ENCODE peak calls at places on chromosome 11, in five cellular contexts. One of them, this sample, is unnamed.

GRCh38 chr11:8719260-8720190 is 36.9 kb downstream of the RPL27A start:
- DNase-seq in fibroblast of the aortic adventitia: peak
- DNase-seq in HFF-Myc: peak
- DNase-seq in upper lobe of right lung: no peak
- DNase-seq in A549: peak
- DNase-seq in this sample: no peak

GRCh38 chr11:1112351-1113191 is 37.9 kb downstream of the MUC2 start:
- DNase-seq in fibroblast of the aortic adventitia: no peak
- DNase-seq in HFF-Myc: no peak
- DNase-seq in upper lobe of right lung: peak
- DNase-seq in A549: no peak
- DNase-seq in this sample: peak

GRCh38 chr11:26231252-26231661 is 100.7 kb upstream of the ANO3 start:
- DNase-seq in fibroblast of the aortic adventitia: peak
- DNase-seq in HFF-Myc: peak
- DNase-seq in upper lobe of right lung: no peak
- DNase-seq in A549: peak
- DNase-seq in this sample: no peak

GRCh38 chr11:75720639-75721038 is 3.0 kb downstream of the MOGAT2 start:
- DNase-seq in fibroblast of the aortic adventitia: no peak
- DNase-seq in HFF-Myc: no peak
- DNase-seq in upper lobe of right lung: no peak
- DNase-seq in A549: no peak
- DNase-seq in this sample: peak

GRCh38 chr11:115222218-115222862 is 281.9 kb downstream of the CADM1 start:
- DNase-seq in fibroblast of the aortic adventitia: no peak
- DNase-seq in HFF-Myc: peak
- DNase-seq in upper lobe of right lung: no peak
- DNase-seq in A549: peak
- DNase-seq in this sample: no peak

GRCh38 chr11:113193077-113193476 is 121.3 kb upstream of the TTC12 start:
- DNase-seq in fibroblast of the aortic adventitia: peak
- DNase-seq in HFF-Myc: peak
- DNase-seq in upper lobe of right lung: no peak
- DNase-seq in A549: no peak
- DNase-seq in this sample: no peak

GRCh38 chr11:14422052-14422813 is 63.2 kb upstream of the RRAS2 start:
- DNase-seq in fibroblast of the aortic adventitia: peak
- DNase-seq in HFF-Myc: peak
- DNase-seq in upper lobe of right lung: peak
- DNase-seq in A549: peak
- DNase-seq in this sample: peak

GRCh38 chr11:19524171-19524671 is 188.4 kb upstream of the NAV2 start:
- DNase-seq in fibroblast of the aortic adventitia: peak
- DNase-seq in HFF-Myc: no peak
- DNase-seq in upper lobe of right lung: no peak
- DNase-seq in A549: no peak
- DNase-seq in this sample: no peak

GRCh38 chr11:45036733-45037132 is 86.0 kb upstream of the TP53I11 start:
- DNase-seq in fibroblast of the aortic adventitia: no peak
- DNase-seq in HFF-Myc: no peak
- DNase-seq in upper lobe of right lung: no peak
- DNase-seq in A549: no peak
- DNase-seq in this sample: no peak

GRCh38 chr11:125263268-125263790 is 98.8 kb downstream of the PKNOX2 start:
- DNase-seq in fibroblast of the aortic adventitia: peak
- DNase-seq in HFF-Myc: peak
- DNase-seq in upper lobe of right lung: peak
- DNase-seq in A549: no peak
- DNase-seq in this sample: peak

GRCh38 chr11:1771273-1771672 is 7.5 kb upstream of the CTSD start:
- DNase-seq in fibroblast of the aortic adventitia: no peak
- DNase-seq in HFF-Myc: no peak
- DNase-seq in upper lobe of right lung: no peak
- DNase-seq in A549: no peak
- DNase-seq in this sample: peak

GRCh38 chr11:130323452-130324448 is 9.0 kb upstream of the ZBTB44 start:
- DNase-seq in fibroblast of the aortic adventitia: peak
- DNase-seq in HFF-Myc: no peak
- DNase-seq in upper lobe of right lung: no peak
- DNase-seq in A549: no peak
- DNase-seq in this sample: no peak

GRCh38 chr11:128733440-128734115 is 39.7 kb downstream of the FLI1 start:
- DNase-seq in fibroblast of the aortic adventitia: no peak
- DNase-seq in HFF-Myc: no peak
- DNase-seq in upper lobe of right lung: no peak
- DNase-seq in A549: no peak
- DNase-seq in this sample: no peak

GRCh38 chr11:33480636-33481035 is 220.0 kb downstream of the C11orf91 start:
- DNase-seq in fibroblast of the aortic adventitia: no peak
- DNase-seq in HFF-Myc: no peak
- DNase-seq in upper lobe of right lung: no peak
- DNase-seq in A549: no peak
- DNase-seq in this sample: no peak

GRCh38 chr11:14059491-14059890 is 97.0 kb downstream of the SPON1 start:
- DNase-seq in fibroblast of the aortic adventitia: no peak
- DNase-seq in HFF-Myc: no peak
- DNase-seq in upper lobe of right lung: no peak
- DNase-seq in A549: no peak
- DNase-seq in this sample: no peak

GRCh38 chr11:95365346-95365745 is 134.3 kb upstream of the SESN3 start:
- DNase-seq in fibroblast of the aortic adventitia: no peak
- DNase-seq in HFF-Myc: no peak
- DNase-seq in upper lobe of right lung: no peak
- DNase-seq in A549: no peak
- DNase-seq in this sample: no peak

GRCh38 chr11:86182976-86183584 is 61.5 kb upstream of the EED start:
- DNase-seq in fibroblast of the aortic adventitia: no peak
- DNase-seq in HFF-Myc: no peak
- DNase-seq in upper lobe of right lung: no peak
- DNase-seq in A549: peak
- DNase-seq in this sample: no peak

GRCh38 chr11:60915250-60915914 is 1.4 kb downstream of the TMEM109 start:
- DNase-seq in fibroblast of the aortic adventitia: peak
- DNase-seq in HFF-Myc: no peak
- DNase-seq in upper lobe of right lung: peak
- DNase-seq in A549: peak
- DNase-seq in this sample: peak

GRCh38 chr11:107009190-107009589 is 9.1 kb downstream of the GUCY1A2 start:
- DNase-seq in fibroblast of the aortic adventitia: no peak
- DNase-seq in HFF-Myc: no peak
- DNase-seq in upper lobe of right lung: no peak
- DNase-seq in A549: no peak
- DNase-seq in this sample: no peak

GRCh38 chr11:107011977-107012376 is 6.3 kb downstream of the GUCY1A2 start:
- DNase-seq in fibroblast of the aortic adventitia: no peak
- DNase-seq in HFF-Myc: no peak
- DNase-seq in upper lobe of right lung: no peak
- DNase-seq in A549: no peak
- DNase-seq in this sample: no peak

DNA sequence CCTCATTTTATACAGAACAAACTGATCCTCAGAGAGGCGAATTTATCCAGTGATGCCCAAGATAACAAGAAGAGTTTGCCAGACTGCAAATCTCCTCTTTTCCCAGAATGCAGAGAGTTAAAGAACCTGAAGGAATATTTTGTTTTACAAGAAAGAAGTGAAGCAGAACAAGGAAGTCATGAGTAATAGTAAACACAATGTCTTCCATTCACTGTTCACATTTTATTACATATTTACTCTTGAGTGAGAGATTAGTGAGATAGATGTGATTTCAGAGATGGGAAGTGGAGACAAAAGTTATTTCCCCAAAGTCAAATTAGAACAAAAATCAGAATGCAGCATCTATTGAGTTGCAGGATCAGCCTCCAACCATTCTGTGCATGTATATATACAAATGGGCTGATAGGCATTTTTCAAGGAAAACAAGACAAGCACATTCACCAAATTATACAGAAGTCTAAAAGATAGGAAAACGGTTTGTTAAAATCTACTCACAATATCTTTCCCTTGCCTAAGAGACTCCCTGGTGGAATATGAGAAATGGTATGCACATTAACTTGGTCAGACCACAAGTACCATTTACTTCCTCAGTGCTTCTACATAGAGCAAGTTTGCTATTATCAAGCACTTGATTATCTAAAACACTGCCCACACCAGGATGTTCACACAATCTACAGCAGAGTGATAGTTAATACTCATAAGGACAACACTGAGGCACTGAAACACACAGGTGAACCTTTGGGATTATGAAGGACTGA is 12.0 kb downstream of the GUCY1A2 start:
- DNase-seq in fibroblast of the aortic adventitia: no peak
- DNase-seq in HFF-Myc: no peak
- DNase-seq in upper lobe of right lung: no peak
- DNase-seq in A549: no peak
- DNase-seq in this sample: no peak
- TF ChIP-seq CTCF in fibroblast of the aortic adventitia: no peak
- TF ChIP-seq CTCF in HFF-Myc: no peak
- TF ChIP-seq CTCF in upper lobe of right lung: no peak
- TF ChIP-seq CTCF in A549: no peak
- TF ChIP-seq CTCF in this sample: no peak

DNA sequence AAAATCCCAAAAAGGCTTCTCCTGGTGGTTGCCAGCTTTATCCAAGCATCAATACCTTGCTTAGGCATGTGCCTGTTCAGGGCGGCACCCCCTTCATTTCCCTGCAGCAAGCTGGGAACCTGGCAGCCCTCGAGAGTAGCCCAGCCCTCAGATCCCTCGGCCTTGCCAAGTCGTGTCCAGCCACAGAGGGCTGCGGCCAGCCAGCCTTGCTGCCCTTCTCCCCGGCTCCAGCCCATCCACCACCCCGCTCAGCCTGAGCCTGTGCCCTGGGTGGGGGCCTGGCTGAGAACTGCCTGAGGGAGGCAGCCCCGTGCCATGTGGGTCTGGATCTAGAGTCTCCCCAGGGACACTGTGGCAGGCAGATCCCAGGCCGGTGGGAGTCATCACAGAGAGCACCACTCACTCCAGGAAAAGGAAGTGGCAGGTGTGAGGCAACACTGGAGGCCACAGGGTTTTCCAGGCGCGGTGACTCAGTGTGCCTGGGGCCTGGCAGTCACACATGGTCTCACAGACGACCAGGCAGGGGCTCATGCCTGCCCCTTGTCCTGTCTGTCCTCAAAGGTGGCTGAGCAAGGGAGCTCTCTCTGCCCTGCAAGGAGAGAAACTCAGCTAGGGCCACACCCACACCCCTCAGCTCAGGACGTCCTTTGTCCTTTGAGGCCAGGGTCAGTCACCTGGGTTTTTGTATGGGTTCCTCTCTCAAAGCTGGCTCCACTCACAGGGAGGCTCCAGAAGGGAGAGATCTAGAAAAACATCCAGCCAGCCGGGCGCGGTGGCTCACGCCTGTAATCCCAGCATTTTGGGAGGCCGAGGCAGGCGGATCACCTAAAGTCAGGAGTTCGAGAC is 12.2 kb upstream of the CDC42BPG start:
- DNase-seq in fibroblast of the aortic adventitia: peak
- DNase-seq in HFF-Myc: no peak
- DNase-seq in upper lobe of right lung: peak
- DNase-seq in A549: peak
- DNase-seq in this sample: no peak
- TF ChIP-seq CTCF in fibroblast of the aortic adventitia: no peak
- TF ChIP-seq CTCF in HFF-Myc: no peak
- TF ChIP-seq CTCF in upper lobe of right lung: no peak
- TF ChIP-seq CTCF in A549: no peak
- TF ChIP-seq CTCF in this sample: no peak

GRCh38 chr11:73174495-73174791 is 32.3 kb upstream of the FCHSD2 start:
- DNase-seq in fibroblast of the aortic adventitia: no peak
- DNase-seq in HFF-Myc: no peak
- DNase-seq in upper lobe of right lung: no peak
- DNase-seq in A549: no peak
- DNase-seq in this sample: no peak

GRCh38 chr11:73173755-73174494 is 31.8 kb upstream of the FCHSD2 start:
- DNase-seq in fibroblast of the aortic adventitia: no peak
- DNase-seq in HFF-Myc: no peak
- DNase-seq in upper lobe of right lung: no peak
- DNase-seq in A549: no peak
- DNase-seq in this sample: peak

GRCh38 chr11:73175551-73176144 is 33.5 kb upstream of the FCHSD2 start:
- DNase-seq in fibroblast of the aortic adventitia: no peak
- DNase-seq in HFF-Myc: no peak
- DNase-seq in upper lobe of right lung: no peak
- DNase-seq in A549: no peak
- DNase-seq in this sample: peak

GRCh38 chr11:73171762-73172161 is 29.6 kb upstream of the FCHSD2 start:
- DNase-seq in fibroblast of the aortic adventitia: no peak
- DNase-seq in HFF-Myc: no peak
- DNase-seq in upper lobe of right lung: no peak
- DNase-seq in A549: no peak
- DNase-seq in this sample: peak

DNA sequence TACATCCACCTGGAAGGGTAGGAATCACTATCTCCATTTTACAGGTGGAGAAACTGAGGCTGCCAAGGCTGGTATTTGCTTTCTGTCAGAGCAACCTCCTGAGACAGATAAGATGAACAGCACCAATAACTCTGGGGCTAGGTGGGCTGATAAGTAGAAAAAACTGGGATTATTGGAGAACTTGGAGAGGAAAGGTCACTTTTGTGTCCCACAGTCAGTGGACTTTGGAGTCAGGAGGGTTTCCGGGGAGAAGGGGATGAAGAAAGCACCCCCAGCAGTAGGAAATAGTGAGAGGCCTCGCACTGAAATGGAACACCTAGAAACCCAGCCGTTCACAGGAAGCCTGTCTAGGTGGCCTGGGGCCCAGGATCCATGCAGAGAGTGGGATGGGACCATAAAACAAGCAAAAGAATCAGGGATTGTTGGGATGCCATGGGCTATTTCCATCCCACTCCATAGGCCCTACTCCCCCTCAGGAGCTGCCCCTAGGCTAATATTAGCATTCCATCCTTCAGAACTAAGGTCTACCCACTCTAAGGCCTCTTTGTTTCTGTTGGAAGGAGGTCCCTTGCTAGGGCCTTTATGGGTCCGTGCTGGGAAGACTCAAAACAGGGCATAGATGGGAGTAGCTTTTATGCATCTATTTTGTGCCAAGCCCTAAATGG is 31.0 kb upstream of the FCHSD2 start:
- DNase-seq in fibroblast of the aortic adventitia: no peak
- DNase-seq in HFF-Myc: no peak
- DNase-seq in upper lobe of right lung: no peak
- DNase-seq in A549: no peak
- DNase-seq in this sample: no peak
- TF ChIP-seq CTCF in fibroblast of the aortic adventitia: no peak
- TF ChIP-seq CTCF in HFF-Myc: no peak
- TF ChIP-seq CTCF in upper lobe of right lung: no peak
- TF ChIP-seq CTCF in A549: no peak
- TF ChIP-seq CTCF in this sample: no peak

GRCh38 chr11:10637629-10638028 is 55.9 kb downstream of the IRAG1 start:
- DNase-seq in fibroblast of the aortic adventitia: no peak
- DNase-seq in HFF-Myc: no peak
- DNase-seq in upper lobe of right lung: peak
- DNase-seq in A549: no peak
- DNase-seq in this sample: no peak

GRCh38 chr11:10632483-10632882 is 61.1 kb downstream of the IRAG1 start:
- DNase-seq in fibroblast of the aortic adventitia: no peak
- DNase-seq in HFF-Myc: no peak
- DNase-seq in upper lobe of right lung: no peak
- DNase-seq in A549: no peak
- DNase-seq in this sample: no peak

GRCh38 chr11:10631761-10632160 is 61.8 kb downstream of the IRAG1 start:
- DNase-seq in fibroblast of the aortic adventitia: no peak
- DNase-seq in HFF-Myc: no peak
- DNase-seq in upper lobe of right lung: no peak
- DNase-seq in A549: no peak
- DNase-seq in this sample: no peak

GRCh38 chr11:10633261-10633660 is 60.3 kb downstream of the IRAG1 start:
- DNase-seq in fibroblast of the aortic adventitia: no peak
- DNase-seq in HFF-Myc: no peak
- DNase-seq in upper lobe of right lung: no peak
- DNase-seq in A549: no peak
- DNase-seq in this sample: no peak

GRCh38 chr11:10634407-10634806 is 59.1 kb downstream of the IRAG1 start:
- DNase-seq in fibroblast of the aortic adventitia: no peak
- DNase-seq in HFF-Myc: no peak
- DNase-seq in upper lobe of right lung: no peak
- DNase-seq in A549: no peak
- DNase-seq in this sample: no peak
- TF ChIP-seq CTCF in fibroblast of the aortic adventitia: no peak
- TF ChIP-seq CTCF in HFF-Myc: no peak
- TF ChIP-seq CTCF in upper lobe of right lung: no peak
- TF ChIP-seq CTCF in A549: no peak
- TF ChIP-seq CTCF in this sample: no peak